ENCODE peak calls at places on chromosomes 13 and 19, in ten cellular contexts. One of them, this sample, is unnamed.

GRCh38 chr13:87087741-87088140 is 583.4 kb upstream of the SLITRK5 start:
- DNase-seq in AG04449: no peak
- DNase-seq in psoas muscle: no peak
- DNase-seq in mammary epithelial cell: no peak
- DNase-seq in BE2C: no peak
- DNase-seq in thoracic aorta: no peak
- DNase-seq in cardiac fibroblast: peak; percentile 22
- DNase-seq in kidney epithelial cell: no peak
- DNase-seq in epithelial cell of esophagus: no peak
- DNase-seq in PC-3: no peak
- DNase-seq in this sample: no peak

GRCh38 chr13:20465218-20465879 is 60.3 kb downstream of the CRYL1 start:
- DNase-seq in AG04449: no peak
- DNase-seq in psoas muscle: no peak
- DNase-seq in mammary epithelial cell: peak; percentile 28
- DNase-seq in BE2C: no peak
- DNase-seq in thoracic aorta: no peak
- DNase-seq in cardiac fibroblast: peak; percentile 48
- DNase-seq in kidney epithelial cell: no peak
- DNase-seq in epithelial cell of esophagus: peak; percentile 70
- DNase-seq in PC-3: peak; percentile 75
- DNase-seq in this sample: no peak

GRCh38 chr13:27264181-27264580 is 6.4 kb upstream of the RASL11A start:
- DNase-seq in AG04449: no peak
- DNase-seq in psoas muscle: no peak
- DNase-seq in mammary epithelial cell: no peak
- DNase-seq in BE2C: peak; percentile 49
- DNase-seq in thoracic aorta: no peak
- DNase-seq in cardiac fibroblast: peak; percentile 73
- DNase-seq in kidney epithelial cell: no peak
- DNase-seq in epithelial cell of esophagus: peak; percentile 24
- DNase-seq in PC-3: no peak
- DNase-seq in this sample: no peak

GRCh38 chr19:23698711-23699520 is 11.9 kb upstream of the ZNF675 start:
- DNase-seq in AG04449: no peak
- DNase-seq in psoas muscle: no peak
- DNase-seq in mammary epithelial cell: peak; percentile 69
- DNase-seq in BE2C: peak; percentile 41
- DNase-seq in thoracic aorta: no peak
- DNase-seq in cardiac fibroblast: no peak
- DNase-seq in kidney epithelial cell: no peak
- DNase-seq in epithelial cell of esophagus: peak; percentile 68
- DNase-seq in PC-3: peak; percentile 43
- DNase-seq in this sample: peak; percentile 38

GRCh38 chr13:101289764-101290163 is 126.5 kb downstream of the NALCN start:
- DNase-seq in AG04449: no peak
- DNase-seq in psoas muscle: no peak
- DNase-seq in mammary epithelial cell: peak; percentile 26
- DNase-seq in BE2C: peak; percentile 70
- DNase-seq in thoracic aorta: no peak
- DNase-seq in cardiac fibroblast: peak; percentile 23
- DNase-seq in kidney epithelial cell: no peak
- DNase-seq in epithelial cell of esophagus: peak; percentile 52
- DNase-seq in PC-3: no peak
- DNase-seq in this sample: peak; percentile 75

GRCh38 chr13:47069133-47069532 is 172.3 kb upstream of the HTR2A start:
- DNase-seq in AG04449: no peak
- DNase-seq in psoas muscle: no peak
- DNase-seq in mammary epithelial cell: no peak
- DNase-seq in BE2C: no peak
- DNase-seq in thoracic aorta: no peak
- DNase-seq in cardiac fibroblast: no peak
- DNase-seq in kidney epithelial cell: no peak
- DNase-seq in epithelial cell of esophagus: no peak
- DNase-seq in PC-3: no peak
- DNase-seq in this sample: no peak

GRCh38 chr19:56692496-56692895 is 20.9 kb upstream of the ZNF835 start:
- DNase-seq in AG04449: no peak
- DNase-seq in psoas muscle: no peak
- DNase-seq in mammary epithelial cell: no peak
- DNase-seq in BE2C: no peak
- DNase-seq in thoracic aorta: no peak
- DNase-seq in cardiac fibroblast: no peak
- DNase-seq in kidney epithelial cell: no peak
- DNase-seq in epithelial cell of esophagus: no peak
- DNase-seq in PC-3: no peak
- DNase-seq in this sample: no peak

GRCh38 chr13:79799466-79799865 is 318.5 kb downstream of the NDFIP2 start:
- DNase-seq in AG04449: no peak
- DNase-seq in psoas muscle: no peak
- DNase-seq in mammary epithelial cell: no peak
- DNase-seq in BE2C: peak; percentile 65
- DNase-seq in thoracic aorta: no peak
- DNase-seq in cardiac fibroblast: no peak
- DNase-seq in kidney epithelial cell: no peak
- DNase-seq in epithelial cell of esophagus: no peak
- DNase-seq in PC-3: no peak
- DNase-seq in this sample: no peak

GRCh38 chr13:111977184-111977516 is 89.8 kb upstream of the SOX1 start:
- DNase-seq in AG04449: no peak
- DNase-seq in psoas muscle: no peak
- DNase-seq in mammary epithelial cell: no peak
- DNase-seq in BE2C: peak; percentile 58
- DNase-seq in thoracic aorta: no peak
- DNase-seq in cardiac fibroblast: no peak
- DNase-seq in kidney epithelial cell: no peak
- DNase-seq in epithelial cell of esophagus: no peak
- DNase-seq in PC-3: no peak
- DNase-seq in this sample: no peak

GRCh38 chr13:98055623-98056022 is 87.3 kb upstream of the FARP1 start:
- DNase-seq in AG04449: no peak
- DNase-seq in psoas muscle: no peak
- DNase-seq in mammary epithelial cell: no peak
- DNase-seq in BE2C: no peak
- DNase-seq in thoracic aorta: no peak
- DNase-seq in cardiac fibroblast: no peak
- DNase-seq in kidney epithelial cell: no peak
- DNase-seq in epithelial cell of esophagus: no peak
- DNase-seq in PC-3: no peak
- DNase-seq in this sample: no peak

GRCh38 chr19:30711296-30711695 is 339.1 kb downstream of the ZNF536 start:
- DNase-seq in AG04449: no peak
- DNase-seq in psoas muscle: no peak
- DNase-seq in mammary epithelial cell: no peak
- DNase-seq in BE2C: no peak
- DNase-seq in thoracic aorta: no peak
- DNase-seq in cardiac fibroblast: no peak
- DNase-seq in kidney epithelial cell: no peak
- DNase-seq in epithelial cell of esophagus: no peak
- DNase-seq in PC-3: no peak
- DNase-seq in this sample: no peak

GRCh38 chr13:44484562-44485164 is 91.5 kb downstream of the TSC22D1 start:
- DNase-seq in AG04449: no peak
- DNase-seq in psoas muscle: no peak
- DNase-seq in mammary epithelial cell: no peak
- DNase-seq in BE2C: no peak
- DNase-seq in thoracic aorta: no peak
- DNase-seq in cardiac fibroblast: no peak
- DNase-seq in kidney epithelial cell: no peak
- DNase-seq in epithelial cell of esophagus: no peak
- DNase-seq in PC-3: no peak
- DNase-seq in this sample: no peak

GRCh38 chr19:18499055-18499775 is 22.7 kb downstream of the ELL start:
- DNase-seq in AG04449: no peak
- DNase-seq in psoas muscle: no peak
- DNase-seq in mammary epithelial cell: no peak
- DNase-seq in BE2C: no peak
- DNase-seq in thoracic aorta: no peak
- DNase-seq in cardiac fibroblast: no peak
- DNase-seq in kidney epithelial cell: no peak
- DNase-seq in epithelial cell of esophagus: no peak
- DNase-seq in PC-3: no peak
- DNase-seq in this sample: no peak

GRCh38 chr19:28943651-28944050 is 269.3 kb downstream of the UQCRFS1 start:
- DNase-seq in AG04449: no peak
- DNase-seq in psoas muscle: no peak
- DNase-seq in mammary epithelial cell: no peak
- DNase-seq in BE2C: no peak
- DNase-seq in thoracic aorta: no peak
- DNase-seq in cardiac fibroblast: no peak
- DNase-seq in kidney epithelial cell: no peak
- DNase-seq in epithelial cell of esophagus: no peak
- DNase-seq in PC-3: no peak
- DNase-seq in this sample: peak; percentile 60

GRCh38 chr13:60164490-60164889 is 762 bp upstream of the DIAPH3 start:
- DNase-seq in AG04449: no peak
- DNase-seq in psoas muscle: no peak
- DNase-seq in mammary epithelial cell: no peak
- DNase-seq in BE2C: no peak
- DNase-seq in thoracic aorta: no peak
- DNase-seq in cardiac fibroblast: peak; percentile 47
- DNase-seq in kidney epithelial cell: no peak
- DNase-seq in epithelial cell of esophagus: peak; percentile 20
- DNase-seq in PC-3: peak; percentile 12
- DNase-seq in this sample: no peak

GRCh38 chr13:18959229-18959628 is 222.4 kb downstream of the TUBA3C start:
- DNase-seq in AG04449: no peak
- DNase-seq in psoas muscle: no peak
- DNase-seq in mammary epithelial cell: no peak
- DNase-seq in BE2C: no peak
- DNase-seq in thoracic aorta: no peak
- DNase-seq in cardiac fibroblast: no peak
- DNase-seq in kidney epithelial cell: no peak
- DNase-seq in epithelial cell of esophagus: no peak
- DNase-seq in PC-3: no peak
- DNase-seq in this sample: no peak

GRCh38 chr13:59809564-59809963 is 354.2 kb downstream of the DIAPH3 start:
- DNase-seq in AG04449: no peak
- DNase-seq in psoas muscle: no peak
- DNase-seq in mammary epithelial cell: no peak
- DNase-seq in BE2C: no peak
- DNase-seq in thoracic aorta: no peak
- DNase-seq in cardiac fibroblast: no peak
- DNase-seq in kidney epithelial cell: no peak
- DNase-seq in epithelial cell of esophagus: no peak
- DNase-seq in PC-3: no peak
- DNase-seq in this sample: no peak

GRCh38 chr19:19382118-19382517 is 23.4 kb upstream of the GATAD2A start:
- DNase-seq in AG04449: no peak
- DNase-seq in psoas muscle: no peak
- DNase-seq in mammary epithelial cell: no peak
- DNase-seq in BE2C: no peak
- DNase-seq in thoracic aorta: no peak
- DNase-seq in cardiac fibroblast: no peak
- DNase-seq in kidney epithelial cell: no peak
- DNase-seq in epithelial cell of esophagus: no peak
- DNase-seq in PC-3: peak; percentile 27
- DNase-seq in this sample: no peak

GRCh38 chr19:55418185-55418584 is 10.6 kb upstream of the UBE2S start:
- DNase-seq in AG04449: peak; percentile 63
- DNase-seq in psoas muscle: no peak
- DNase-seq in mammary epithelial cell: peak; percentile 69
- DNase-seq in BE2C: peak; percentile 77
- DNase-seq in thoracic aorta: no peak
- DNase-seq in cardiac fibroblast: peak; percentile 88
- DNase-seq in kidney epithelial cell: peak; percentile 50
- DNase-seq in epithelial cell of esophagus: peak; percentile 86
- DNase-seq in PC-3: peak; percentile 93
- DNase-seq in this sample: peak; percentile 73

GRCh38 chr19:6671960-6672359 is 2.0 kb upstream of the TNFSF14 start:
- DNase-seq in AG04449: no peak
- DNase-seq in psoas muscle: no peak
- DNase-seq in mammary epithelial cell: no peak
- DNase-seq in BE2C: no peak
- DNase-seq in thoracic aorta: no peak
- DNase-seq in cardiac fibroblast: no peak
- DNase-seq in kidney epithelial cell: no peak
- DNase-seq in epithelial cell of esophagus: no peak
- DNase-seq in PC-3: no peak
- DNase-seq in this sample: no peak
- TF ChIP-seq CTCF in AG04449: no peak
- TF ChIP-seq CTCF in psoas muscle: no peak
- TF ChIP-seq CTCF in mammary epithelial cell: no peak
- TF ChIP-seq CTCF in BE2C: no peak
- TF ChIP-seq CTCF in thoracic aorta: no peak
- TF ChIP-seq CTCF in cardiac fibroblast: no peak
- TF ChIP-seq CTCF in kidney epithelial cell: no peak
- TF ChIP-seq CTCF in epithelial cell of esophagus: no peak
- TF ChIP-seq CTCF in PC-3: no peak
- TF ChIP-seq CTCF in this sample: no peak

DNA sequence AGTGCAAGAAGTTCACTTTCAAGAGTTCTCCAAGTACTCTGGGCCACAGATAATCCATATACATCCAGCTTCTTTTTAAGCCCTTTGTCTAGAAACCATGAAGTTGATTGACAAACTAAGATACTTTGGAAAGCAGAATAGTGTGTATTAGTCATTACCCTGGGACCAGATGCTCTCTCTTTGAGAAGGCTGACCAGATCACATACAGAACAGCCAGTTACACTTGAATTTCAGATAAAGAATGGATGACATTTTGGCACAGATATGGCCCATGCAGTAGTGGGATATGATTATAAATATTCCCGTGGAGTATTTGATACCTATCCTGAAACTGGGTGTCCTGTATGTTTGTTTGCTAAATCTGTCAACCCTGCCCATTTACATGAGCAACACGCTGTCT is 414.2 kb downstream of the KLF5 start:
- DNase-seq in AG04449: no peak
- DNase-seq in psoas muscle: no peak
- DNase-seq in mammary epithelial cell: no peak
- DNase-seq in BE2C: no peak
- DNase-seq in thoracic aorta: no peak
- DNase-seq in cardiac fibroblast: no peak
- DNase-seq in kidney epithelial cell: no peak
- DNase-seq in epithelial cell of esophagus: peak; percentile 19
- DNase-seq in PC-3: no peak
- DNase-seq in this sample: no peak
- TF ChIP-seq CTCF in AG04449: no peak
- TF ChIP-seq CTCF in psoas muscle: no peak
- TF ChIP-seq CTCF in mammary epithelial cell: no peak
- TF ChIP-seq CTCF in BE2C: no peak
- TF ChIP-seq CTCF in thoracic aorta: no peak
- TF ChIP-seq CTCF in cardiac fibroblast: no peak
- TF ChIP-seq CTCF in kidney epithelial cell: no peak
- TF ChIP-seq CTCF in epithelial cell of esophagus: no peak
- TF ChIP-seq CTCF in PC-3: no peak
- TF ChIP-seq CTCF in this sample: no peak

GRCh38 chr19:17309198-17309961 is at the start of gene DDA1:
- DNase-seq in AG04449: peak; percentile 98
- DNase-seq in psoas muscle: peak; percentile 99
- DNase-seq in mammary epithelial cell: peak; percentile 100
- DNase-seq in BE2C: peak; percentile 100
- DNase-seq in thoracic aorta: peak; percentile 100
- DNase-seq in cardiac fibroblast: peak; percentile 100
- DNase-seq in kidney epithelial cell: peak; percentile 100
- DNase-seq in epithelial cell of esophagus: peak; percentile 100
- DNase-seq in PC-3: peak; percentile 100
- DNase-seq in this sample: peak; percentile 100
- TF ChIP-seq CTCF in AG04449: no peak
- TF ChIP-seq CTCF in psoas muscle: no peak
- TF ChIP-seq CTCF in mammary epithelial cell: no peak
- TF ChIP-seq CTCF in BE2C: no peak
- TF ChIP-seq CTCF in thoracic aorta: no peak
- TF ChIP-seq CTCF in cardiac fibroblast: no peak
- TF ChIP-seq CTCF in kidney epithelial cell: no peak
- TF ChIP-seq CTCF in epithelial cell of esophagus: no peak
- TF ChIP-seq CTCF in PC-3: no peak
- TF ChIP-seq CTCF in this sample: no peak

GRCh38 chr13:24280722-24281121 is 28.7 kb upstream of the C1QTNF9 start:
- DNase-seq in AG04449: no peak
- DNase-seq in psoas muscle: no peak
- DNase-seq in mammary epithelial cell: no peak
- DNase-seq in BE2C: no peak
- DNase-seq in thoracic aorta: no peak
- DNase-seq in cardiac fibroblast: no peak
- DNase-seq in kidney epithelial cell: no peak
- DNase-seq in epithelial cell of esophagus: no peak
- DNase-seq in PC-3: no peak
- DNase-seq in this sample: no peak
- TF ChIP-seq CTCF in AG04449: no peak
- TF ChIP-seq CTCF in psoas muscle: no peak
- TF ChIP-seq CTCF in mammary epithelial cell: no peak
- TF ChIP-seq CTCF in BE2C: no peak
- TF ChIP-seq CTCF in thoracic aorta: no peak
- TF ChIP-seq CTCF in cardiac fibroblast: no peak
- TF ChIP-seq CTCF in kidney epithelial cell: no peak
- TF ChIP-seq CTCF in epithelial cell of esophagus: no peak
- TF ChIP-seq CTCF in PC-3: no peak
- TF ChIP-seq CTCF in this sample: no peak

This sample was measured in H9.